ENCODE peak calls at places on chromosomes 4 and X, in five cellular contexts. T is K562, N is GM12891, X is HepG2, C is GM12878. E is an unnamed sample.

GRCh38 chr4:37268311-37268710 is 23.8 kb downstream of the NWD2 start:
- DNase-seq in T (no peak), N (no peak), X (no peak), C (no peak), E (no peak)

GRCh38 chr4:73872331-73873108 is 3.3 kb downstream of the CXCL1 start:
- DNase-seq in T (no peak), N (no peak), X (no peak), C (no peak), E (no peak)

GRCh38 chr4:1170805-1171305 is 1.5 kb downstream of the SPON2 start:
- DNase-seq in T (no peak), N (no peak), X (no peak), C (no peak), E (no peak)

GRCh38 chrX:154096140-154097002 is 1.1 kb downstream of the MECP2 start:
- DNase-seq in T (peak; percentile 27), N (no peak), X (peak; percentile 12), C (no peak), E (no peak)

GRCh38 chrX:53088136-53088974 is 5.6 kb upstream of the KANTR start:
- DNase-seq in T (no peak), N (no peak), X (no peak), C (no peak), E (peak; percentile 64)

GRCh38 chr4:24557036-24558022 is 27.0 kb downstream of the DHX15 start:
- DNase-seq in T (no peak), N (no peak), X (no peak), C (no peak), E (no peak)

GRCh38 chrX:3161686-3162085 is 120.4 kb downstream of the ARSF start:
- DNase-seq in T (no peak), N (no peak), X (no peak), C (no peak), E (no peak)

GRCh38 chr4:174255374-174255773 is 28.1 kb downstream of the FBXO8 start:
- DNase-seq in T (no peak), N (no peak), X (no peak), C (no peak), E (no peak)

GRCh38 chrX:143648705-143649104 is 12.8 kb upstream of the SLITRK4 start:
- DNase-seq in T (no peak), N (no peak), X (no peak), C (no peak), E (no peak)

GRCh38 chr4:184416913-184417734 is 57.2 kb downstream of the IRF2 start:
- DNase-seq in T (no peak), N (no peak), X (no peak), C (peak; percentile 48), E (no peak)

GRCh38 chr4:10762541-10762940 is 78.0 kb upstream of the CLNK start:
- DNase-seq in T (no peak), N (no peak), X (no peak), C (no peak), E (no peak)

GRCh38 chr4:141686146-141686775 is 49.9 kb downstream of the IL15 start:
- DNase-seq in T (no peak), N (no peak), X (no peak), C (no peak), E (no peak)

GRCh38 chrX:129659861-129660260 is 5.1 kb upstream of the APLN start:
- DNase-seq in T (no peak), N (no peak), X (no peak), C (no peak), E (no peak)

GRCh38 chr4:3408793-3409330 is 32.9 kb upstream of the HGFAC start:
- DNase-seq in T (no peak), N (no peak), X (no peak), C (no peak), E (no peak)

GRCh38 chrX:40096395-40097091 is 1.2 kb downstream of the BCOR start:
- DNase-seq in T (no peak), N (no peak), X (no peak), C (no peak), E (no peak)

GRCh38 chr4:138910201-138910913 is 105.2 kb upstream of the NOCT start:
- DNase-seq in T (no peak), N (no peak), X (no peak), C (no peak), E (no peak)

GRCh38 chrX:45769919-45770582 is 569.4 kb upstream of the DIPK2B start:
- DNase-seq in T (peak; percentile 73), N (peak; percentile 20), X (peak; percentile 88), C (peak; percentile 51), E (peak; percentile 24)

GRCh38 chr4:2048831-2049230 is 10.3 kb upstream of the NAT8L start:
- DNase-seq in T (no peak), N (no peak), X (no peak), C (no peak), E (no peak)

DNA sequence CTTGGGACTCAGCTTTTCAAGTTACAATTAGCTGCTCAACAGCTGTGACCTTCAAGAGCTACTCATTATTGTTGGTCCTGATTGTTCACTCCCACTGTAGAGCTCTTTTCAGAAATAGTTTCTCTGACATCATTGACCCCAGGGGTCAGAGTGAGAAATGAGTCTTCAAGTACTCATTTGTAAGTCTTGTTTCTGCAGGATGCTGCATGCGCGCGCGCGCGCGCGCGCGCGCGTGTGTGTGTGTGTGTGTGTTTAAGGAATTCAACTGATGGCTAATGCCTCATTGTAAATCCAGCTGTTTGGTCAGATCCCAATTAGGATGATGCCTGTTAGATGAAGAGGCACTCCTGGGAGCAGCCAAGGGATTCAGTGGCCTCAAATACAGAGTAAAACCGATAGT is 332.2 kb downstream of the ADGRL3 start:
- DNase-seq in T (no peak), N (no peak), X (no peak), C (no peak), E (no peak)
- TF ChIP-seq POLR2A in T (no peak), N (no peak), X (no peak), C (no peak), E (no peak)

GRCh38 chr4:140047017-140047640 is 106.9 kb downstream of the MAML3 start:
- DNase-seq in T (no peak), N (no peak), X (no peak), C (no peak), E (no peak)

GRCh38 chr4:140049924-140050681 is 103.9 kb downstream of the MAML3 start:
- DNase-seq in T (peak; percentile 14), N (no peak), X (no peak), C (no peak), E (no peak)

GRCh38 chr4:140047781-140048180 is 106.2 kb downstream of the MAML3 start:
- DNase-seq in T (no peak), N (no peak), X (no peak), C (no peak), E (no peak)

GRCh38 chr4:140048419-140049022 is 105.5 kb downstream of the MAML3 start:
- DNase-seq in T (no peak), N (no peak), X (no peak), C (no peak), E (no peak)

GRCh38 chr4:140049024-140049923 is 104.7 kb downstream of the MAML3 start:
- DNase-seq in T (no peak), N (no peak), X (peak; percentile 2), C (no peak), E (peak; percentile 7)
- TF ChIP-seq TAF1 in T (no peak), N (no peak), X (no peak), C (no peak), E (no peak)

GRCh38 chr4:119035941-119036737 is 99.5 kb upstream of the MYOZ2 start:
- DNase-seq in T (no peak), N (no peak), X (no peak), C (no peak), E (no peak)
- TF ChIP-seq POLR2AphosphoS5 in T (no peak), N (no peak), X (no peak), C (no peak), E (no peak)

GRCh38 chr4:112296949-112297483 is at the start of gene ALPK1:
- DNase-seq in T (peak; percentile 60), N (no peak), X (peak; percentile 33), C (no peak), E (no peak)
- TF ChIP-seq POLR2A in T (peak; percentile 57), N (peak; percentile 58), X (no peak), C (no peak), E (peak; percentile 44)

GRCh38 chr4:80265571-80266266 is 745 bp upstream of the FGF5 start:
- DNase-seq in T (peak; percentile 49), N (no peak), X (no peak), C (no peak), E (no peak)

GRCh38 chr4:80268081-80268823 is 1.8 kb downstream of the FGF5 start:
- DNase-seq in T (no peak), N (no peak), X (no peak), C (no peak), E (no peak)

GRCh38 chr4:80264825-80265224 is 1.6 kb upstream of the FGF5 start:
- DNase-seq in T (no peak), N (no peak), X (no peak), C (no peak), E (no peak)

GRCh38 chr4:80266902-80267380 is 477 bp downstream of the FGF5 start:
- DNase-seq in T (peak; percentile 55), N (no peak), X (no peak), C (no peak), E (no peak)

GRCh38 chr4:80266267-80266901 is at the start of gene FGF5:
- DNase-seq in T (peak; percentile 88), N (no peak), X (no peak), C (no peak), E (peak; percentile 28)
- TF ChIP-seq TAF1 in T (peak; percentile 74), N (no peak), X (no peak), C (no peak), E (no peak)

GRCh38 chr4:183057255-183057654 is 41.8 kb upstream of the WWC2 start:
- DNase-seq in T (no peak), N (no peak), X (no peak), C (no peak), E (no peak)
- TF ChIP-seq POLR2AphosphoS5 in T (no peak), N (no peak), X (no peak), C (no peak), E (no peak)

DNA sequence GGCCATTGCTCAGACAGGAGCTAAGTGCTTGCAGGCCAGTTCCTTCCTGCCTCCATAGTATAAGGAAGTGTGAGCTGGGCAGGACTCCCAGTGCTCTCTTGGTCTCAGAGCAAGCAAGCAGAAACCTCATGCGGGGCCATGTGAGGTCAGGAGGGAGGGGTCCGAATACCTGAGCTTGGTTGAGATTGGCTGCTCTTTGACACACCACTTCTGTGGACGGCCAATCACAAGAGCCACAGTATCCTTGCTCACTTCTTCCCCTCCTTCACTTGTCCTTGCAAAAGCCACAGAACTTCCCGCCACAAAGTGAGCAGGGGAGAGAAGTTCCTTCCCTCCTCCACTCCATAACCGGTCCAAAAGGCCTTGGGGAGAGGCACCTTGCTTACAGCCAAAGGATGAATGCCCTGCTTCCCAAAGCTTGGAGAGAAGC is 56.7 kb downstream of the PRPS1 start:
- DNase-seq in T (peak; percentile 79), N (no peak), X (no peak), C (no peak), E (no peak)
- TF ChIP-seq POLR2A in T (peak; percentile 35), N (no peak), X (no peak), C (no peak), E (no peak)

GRCh38 chr4:29852537-29852936 is 867.6 kb upstream of the PCDH7 start:
- DNase-seq in T (no peak), N (no peak), X (no peak), C (no peak), E (no peak)
- TF ChIP-seq TAF1 in T (no peak), N (no peak), X (no peak), C (no peak), E (no peak)

E was measured in GM12892.